ENCODE peak calls at places on chromosomes 12 and 14, in seven cellular contexts. M is dorsolateral prefrontal cortex, K is fibroblast of lung, O is stomach, X is Karpas-422, P is PC-3, E is prostate gland. F is an unnamed sample.

GRCh38 chr14:36502558-36503508 is 17.2 kb downstream of the NKX2-1 start:
- DNase-seq in K (no peak), E (no peak), P (no peak), M (no peak), O (no peak), X (no peak), F (no peak)

GRCh38 chr14:77649326-77649725 is 32.9 kb upstream of the SPTLC2 start:
- DNase-seq in X (no peak), O (no peak), P (no peak), K (peak), E (no peak), M (no peak), F (no peak)

GRCh38 chr12:103020839-103021238 is 63.4 kb downstream of the ASCL1 start:
- DNase-seq in K (no peak), M (no peak), O (no peak), X (no peak), E (no peak), P (no peak), F (no peak)

GRCh38 chr14:92460916-92461579 is 52.5 kb upstream of the RIN3 start:
- DNase-seq in P (peak), E (no peak), M (no peak), X (no peak), K (peak), O (peak), F (no peak)

GRCh38 chr12:46702581-46703344 is 123.0 kb downstream of the SLC38A4 start:
- DNase-seq in K (peak), M (no peak), X (no peak), O (no peak), P (no peak), E (peak), F (no peak)

GRCh38 chr12:117069926-117070900 is 29.0 kb downstream of the TESC start:
- DNase-seq in O (peak), K (no peak), E (no peak), P (no peak), X (no peak), M (no peak), F (no peak)

GRCh38 chr14:38761033-38761432 is 342.0 kb downstream of the SEC23A start:
- DNase-seq in P (no peak), X (no peak), M (no peak), O (no peak), E (peak), K (no peak), F (peak)

GRCh38 chr12:126700115-126700514 is 1566.9 kb upstream of the TMEM132C start:
- DNase-seq in X (no peak), O (no peak), E (no peak), M (peak), K (no peak), P (no peak), F (no peak)

GRCh38 chr12:109734219-109735000 is 20.8 kb downstream of the FAM222A start:
- DNase-seq in M (peak), X (no peak), P (no peak), K (peak), O (peak), E (no peak), F (no peak)

GRCh38 chr12:52296572-52297215 is 5.4 kb upstream of the KRT81 start:
- DNase-seq in K (no peak), P (no peak), X (no peak), O (peak), E (no peak), M (no peak), F (no peak)

GRCh38 chr14:23056956-23057756 is at the start of gene CDH24:
- DNase-seq in M (peak), X (peak), O (peak), K (peak), P (peak), E (peak), F (peak)

GRCh38 chr14:78972440-78972839 is 802.3 kb downstream of the NRXN3 start:
- DNase-seq in O (no peak), M (no peak), P (no peak), K (no peak), E (no peak), X (no peak), F (no peak)
- H3K27ac ChIP-seq in O (no peak), M (no peak), P (no peak), K (no peak), E (no peak), X (no peak), F (no peak)

GRCh38 chr14:105324871-105325270 is 10.3 kb downstream of the PACS2 start:
- DNase-seq in K (no peak), O (no peak), P (no peak), E (no peak), X (no peak), M (no peak), F (no peak)
- H3K27ac ChIP-seq in K (no peak), O (no peak), P (no peak), E (no peak), X (no peak), M (peak), F (no peak)

DNA sequence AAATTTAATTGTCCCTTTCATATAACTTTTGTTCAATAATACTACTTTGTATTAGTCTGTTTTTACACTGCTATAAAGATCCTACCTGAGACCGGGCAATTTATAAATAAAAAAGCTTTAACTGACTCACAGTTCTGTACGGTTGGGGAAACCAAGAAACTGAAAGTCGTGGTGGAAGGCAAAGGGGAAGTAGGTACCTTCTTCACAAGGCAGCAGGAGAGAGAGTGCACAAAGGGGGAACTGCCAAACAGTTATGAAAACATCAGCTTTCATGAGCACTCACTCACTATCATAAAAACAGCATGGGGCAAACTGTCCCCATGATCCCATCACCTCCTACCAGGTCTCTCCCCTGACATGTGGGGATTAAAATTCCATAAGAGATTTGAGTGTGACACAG is 1069.0 kb downstream of the FSCB start:
- DNase-seq in E (no peak), X (no peak), M (no peak), P (no peak), O (no peak), K (no peak), F (no peak)
- H3K27ac ChIP-seq in E (no peak), X (no peak), M (no peak), P (no peak), O (no peak), K (no peak), F (no peak)

DNA sequence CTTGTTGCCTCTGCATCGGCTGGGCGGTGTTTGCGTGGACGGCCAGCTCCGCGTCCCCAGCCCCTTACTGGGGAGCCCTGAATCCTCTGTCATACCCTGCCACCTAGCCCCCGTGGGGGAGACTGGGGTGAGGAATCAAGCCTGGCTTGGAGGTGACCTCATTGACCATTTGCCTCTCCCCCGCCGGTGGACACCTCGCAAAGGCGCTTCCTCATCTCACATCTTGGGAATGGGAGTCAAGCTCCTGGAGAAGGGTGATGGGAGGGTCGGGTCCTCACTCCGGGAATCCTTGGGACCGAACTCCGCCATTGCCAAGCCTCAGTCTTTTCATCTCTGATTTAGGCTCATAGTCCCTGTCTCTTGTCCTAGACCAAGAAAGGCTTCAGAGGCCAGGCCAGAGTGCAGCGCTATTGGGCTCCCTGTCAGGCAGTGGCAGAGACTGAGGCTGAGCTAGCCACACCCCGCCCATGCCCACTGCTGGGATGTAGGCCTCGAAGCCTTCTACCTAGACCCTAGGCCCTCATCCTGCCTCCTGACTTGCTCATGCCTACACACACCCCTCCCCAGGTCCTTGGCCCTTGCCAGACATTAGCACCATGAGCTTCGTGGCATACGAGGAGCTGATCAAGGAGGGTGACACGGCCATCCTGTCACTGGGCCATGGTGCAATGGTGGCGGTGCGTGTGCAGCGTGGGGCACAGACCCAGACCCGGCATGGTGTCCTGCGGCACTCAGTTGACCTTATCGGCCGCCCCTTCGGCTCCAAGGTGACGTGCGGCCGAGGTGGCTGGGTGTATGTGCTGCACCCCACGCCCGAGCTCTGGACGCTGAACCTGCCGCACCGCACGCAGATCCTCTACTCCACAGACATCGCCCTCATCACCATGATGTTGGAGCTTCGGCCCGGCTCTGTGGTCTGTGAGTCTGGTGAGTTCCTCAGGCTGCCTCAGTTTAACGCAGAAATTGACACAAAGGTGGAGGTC is 678 bp downstream of the TRMT61A start:
- DNase-seq in X (peak), K (no peak), P (no peak), E (no peak), M (no peak), O (no peak), F (no peak)
- H3K27ac ChIP-seq in X (no peak), K (peak), P (peak), E (peak), M (peak), O (peak), F (peak)

DNA sequence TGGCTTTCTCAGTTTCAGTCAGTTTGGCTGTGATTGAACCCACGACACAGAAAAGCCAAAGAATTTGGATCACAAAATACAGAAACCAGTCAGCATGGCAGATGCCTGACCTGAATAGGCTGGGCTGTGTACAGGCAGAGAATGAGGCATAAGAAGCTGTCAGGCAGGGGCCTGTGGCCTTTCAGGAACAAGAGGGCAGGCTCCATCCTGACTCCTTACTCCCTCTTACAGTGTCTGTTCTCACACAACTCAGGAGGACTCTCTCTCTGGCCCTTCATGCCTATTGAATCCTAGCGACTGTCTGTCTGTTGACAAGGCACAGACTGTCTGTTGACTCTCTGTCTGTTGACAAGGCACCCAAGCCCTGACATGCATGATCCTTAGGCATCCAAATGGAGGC is 366.4 kb upstream of the CCDC196 start:
- DNase-seq in X (no peak), O (no peak), E (no peak), K (no peak), P (no peak), M (no peak), F (no peak)
- H3K27ac ChIP-seq in X (no peak), O (no peak), E (no peak), K (no peak), P (no peak), M (no peak), F (no peak)

GRCh38 chr14:96250545-96250944 is 5.5 kb upstream of the BDKRB1 start:
- DNase-seq in P (no peak), X (no peak), M (no peak), O (no peak), E (no peak), K (no peak), F (no peak)

GRCh38 chr14:96251656-96252155 is 4.3 kb upstream of the BDKRB1 start:
- DNase-seq in K (no peak), M (no peak), X (no peak), P (no peak), O (no peak), E (no peak), F (no peak)

GRCh38 chr14:96254696-96255095 is 1.3 kb upstream of the BDKRB1 start:
- DNase-seq in P (no peak), K (no peak), O (no peak), M (no peak), X (no peak), E (no peak), F (no peak)

GRCh38 chr14:96253140-96253539 is 2.9 kb upstream of the BDKRB1 start:
- DNase-seq in M (no peak), P (peak), O (no peak), K (peak), X (no peak), E (no peak), F (no peak)

GRCh38 chr14:96252323-96253052 is 3.5 kb upstream of the BDKRB1 start:
- DNase-seq in M (no peak), E (no peak), X (no peak), O (no peak), K (no peak), P (no peak), F (no peak)
- H3K27ac ChIP-seq in M (no peak), E (no peak), X (no peak), O (peak), K (peak), P (no peak), F (peak)

GRCh38 chr12:125193376-125193775 is 128.1 kb downstream of the AACS start:
- DNase-seq in M (no peak), X (no peak), O (no peak), P (no peak), E (no peak), K (no peak), F (no peak)
- H3K27ac ChIP-seq in M (no peak), X (no peak), O (no peak), P (no peak), E (no peak), K (no peak), F (no peak)

GRCh38 chr12:62251609-62251958 is 8.6 kb upstream of the USP15 start:
- DNase-seq in K (no peak), P (no peak), X (no peak), E (no peak), O (no peak), M (no peak), F (no peak)
- H3K27ac ChIP-seq in K (no peak), P (no peak), X (no peak), E (no peak), O (peak), M (no peak), F (no peak)

GRCh38 chr12:27085654-27086053 is 3.3 kb upstream of the C12orf71 start:
- DNase-seq in K (peak), E (no peak), O (no peak), P (no peak), M (no peak), X (no peak), F (no peak)
- H3K27ac ChIP-seq in K (no peak), E (no peak), O (no peak), P (no peak), M (no peak), X (no peak), F (no peak)

F was measured in colonic mucosa.